ENCODE peak calls at places on chromosomes 11 and 22, in seven cellular contexts. One of them, this sample, is unnamed.

GRCh38 chr22:49035818-49036457 is 791.7 kb downstream of the BRD1 start:
- DNase-seq in SK-N-SH: no peak
- DNase-seq in astrocyte of the cerebellum: no peak
- DNase-seq in tibial artery: no peak
- DNase-seq in fibroblast of the aortic adventitia: no peak
- DNase-seq in AG09309: no peak
- DNase-seq in cardiac fibroblast: no peak
- DNase-seq in this sample: no peak

GRCh38 chr22:32123657-32124056 is 35.4 kb downstream of the C22orf42 start:
- DNase-seq in cardiac fibroblast: no peak
- DNase-seq in tibial artery: no peak
- DNase-seq in astrocyte of the cerebellum: no peak
- DNase-seq in fibroblast of the aortic adventitia: no peak
- DNase-seq in SK-N-SH: no peak
- DNase-seq in AG09309: no peak
- DNase-seq in this sample: no peak

GRCh38 chr11:64146036-64146943 is 19.6 kb downstream of the MACROD1 start:
- DNase-seq in tibial artery: no peak
- DNase-seq in cardiac fibroblast: peak
- DNase-seq in astrocyte of the cerebellum: no peak
- DNase-seq in AG09309: no peak
- DNase-seq in SK-N-SH: peak
- DNase-seq in fibroblast of the aortic adventitia: peak
- DNase-seq in this sample: peak

GRCh38 chr22:38815844-38816243 is 21.9 kb upstream of the DNAL4 start:
- DNase-seq in cardiac fibroblast: no peak
- DNase-seq in astrocyte of the cerebellum: no peak
- DNase-seq in AG09309: no peak
- DNase-seq in tibial artery: no peak
- DNase-seq in SK-N-SH: no peak
- DNase-seq in fibroblast of the aortic adventitia: no peak
- DNase-seq in this sample: no peak

GRCh38 chr22:28346308-28346707 is 333.3 kb downstream of the TTC28 start:
- DNase-seq in astrocyte of the cerebellum: no peak
- DNase-seq in fibroblast of the aortic adventitia: no peak
- DNase-seq in AG09309: no peak
- DNase-seq in cardiac fibroblast: no peak
- DNase-seq in tibial artery: no peak
- DNase-seq in SK-N-SH: no peak
- DNase-seq in this sample: no peak

GRCh38 chr11:1303196-1303821 is 6.1 kb downstream of the TOLLIP start:
- DNase-seq in cardiac fibroblast: no peak
- DNase-seq in astrocyte of the cerebellum: no peak
- DNase-seq in fibroblast of the aortic adventitia: no peak
- DNase-seq in SK-N-SH: peak
- DNase-seq in tibial artery: no peak
- DNase-seq in AG09309: no peak
- DNase-seq in this sample: peak

GRCh38 chr11:111334495-111335123 is 36.3 kb downstream of the POU2AF3 start:
- DNase-seq in AG09309: no peak
- DNase-seq in cardiac fibroblast: no peak
- DNase-seq in tibial artery: no peak
- DNase-seq in astrocyte of the cerebellum: no peak
- DNase-seq in fibroblast of the aortic adventitia: no peak
- DNase-seq in SK-N-SH: peak
- DNase-seq in this sample: no peak

GRCh38 chr22:48431014-48431413 is 1396.7 kb downstream of the BRD1 start:
- DNase-seq in astrocyte of the cerebellum: no peak
- DNase-seq in SK-N-SH: no peak
- DNase-seq in fibroblast of the aortic adventitia: no peak
- DNase-seq in tibial artery: peak
- DNase-seq in AG09309: no peak
- DNase-seq in cardiac fibroblast: no peak
- DNase-seq in this sample: no peak

GRCh38 chr11:119361056-119361787 is 14.7 kb upstream of the MFRP start:
- DNase-seq in SK-N-SH: peak
- DNase-seq in astrocyte of the cerebellum: no peak
- DNase-seq in cardiac fibroblast: peak
- DNase-seq in tibial artery: peak
- DNase-seq in fibroblast of the aortic adventitia: peak
- DNase-seq in AG09309: peak
- DNase-seq in this sample: peak

GRCh38 chr11:125869526-125869925 is 17.9 kb upstream of the HYLS1 start:
- DNase-seq in SK-N-SH: no peak
- DNase-seq in tibial artery: no peak
- DNase-seq in cardiac fibroblast: peak
- DNase-seq in AG09309: no peak
- DNase-seq in fibroblast of the aortic adventitia: peak
- DNase-seq in astrocyte of the cerebellum: no peak
- DNase-seq in this sample: no peak
- TF ChIP-seq CTCF in SK-N-SH: peak
- TF ChIP-seq CTCF in tibial artery: no peak
- TF ChIP-seq CTCF in cardiac fibroblast: no peak
- TF ChIP-seq CTCF in AG09309: no peak
- TF ChIP-seq CTCF in fibroblast of the aortic adventitia: peak
- TF ChIP-seq CTCF in astrocyte of the cerebellum: no peak
- TF ChIP-seq CTCF in this sample: no peak

GRCh38 chr11:34075178-34075820 is 23.8 kb downstream of the CAPRIN1 start:
- DNase-seq in astrocyte of the cerebellum: peak
- DNase-seq in fibroblast of the aortic adventitia: peak
- DNase-seq in cardiac fibroblast: peak
- DNase-seq in AG09309: peak
- DNase-seq in tibial artery: no peak
- DNase-seq in SK-N-SH: no peak
- DNase-seq in this sample: peak
- H3K4me3 ChIP-seq in astrocyte of the cerebellum: no peak
- H3K4me3 ChIP-seq in fibroblast of the aortic adventitia: no peak
- H3K4me3 ChIP-seq in cardiac fibroblast: no peak
- H3K4me3 ChIP-seq in AG09309: no peak
- H3K4me3 ChIP-seq in tibial artery: no peak
- H3K4me3 ChIP-seq in SK-N-SH: no peak
- H3K4me3 ChIP-seq in this sample: no peak

GRCh38 chr11:129699711-129700304 is 115.8 kb upstream of the TMEM45B start:
- DNase-seq in cardiac fibroblast: no peak
- DNase-seq in SK-N-SH: no peak
- DNase-seq in astrocyte of the cerebellum: no peak
- DNase-seq in fibroblast of the aortic adventitia: no peak
- DNase-seq in tibial artery: no peak
- DNase-seq in AG09309: no peak
- DNase-seq in this sample: peak
- TF ChIP-seq CTCF in cardiac fibroblast: no peak
- TF ChIP-seq CTCF in SK-N-SH: no peak
- TF ChIP-seq CTCF in astrocyte of the cerebellum: no peak
- TF ChIP-seq CTCF in fibroblast of the aortic adventitia: no peak
- TF ChIP-seq CTCF in tibial artery: no peak
- TF ChIP-seq CTCF in AG09309: no peak
- TF ChIP-seq CTCF in this sample: no peak

DNA sequence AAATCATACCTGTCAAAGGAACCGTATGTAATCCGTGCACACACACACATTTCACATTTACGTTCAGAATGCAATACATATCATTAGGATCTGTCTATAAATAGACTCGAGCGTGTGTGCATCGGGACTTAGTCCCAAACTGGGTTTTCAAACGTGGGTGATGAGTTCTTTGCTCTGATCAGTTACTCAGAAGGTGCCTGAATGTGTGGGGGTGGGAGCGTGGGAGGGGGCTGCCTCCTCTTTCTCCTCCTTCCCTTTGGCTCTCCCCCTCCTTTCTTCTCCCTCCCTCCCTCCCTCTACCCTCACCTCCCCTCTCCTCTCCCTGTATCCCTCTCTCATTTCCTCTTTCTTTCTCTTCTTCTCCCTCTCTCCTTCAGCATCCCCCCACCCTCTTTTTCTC is 124.3 kb upstream of the HSD17B12 start:
- DNase-seq in AG09309: no peak
- DNase-seq in tibial artery: no peak
- DNase-seq in fibroblast of the aortic adventitia: no peak
- DNase-seq in astrocyte of the cerebellum: no peak
- DNase-seq in SK-N-SH: no peak
- DNase-seq in cardiac fibroblast: no peak
- DNase-seq in this sample: no peak
- H3K4me3 ChIP-seq in AG09309: no peak
- H3K4me3 ChIP-seq in tibial artery: no peak
- H3K4me3 ChIP-seq in fibroblast of the aortic adventitia: no peak
- H3K4me3 ChIP-seq in astrocyte of the cerebellum: no peak
- H3K4me3 ChIP-seq in SK-N-SH: no peak
- H3K4me3 ChIP-seq in cardiac fibroblast: no peak
- H3K4me3 ChIP-seq in this sample: no peak

GRCh38 chr11:48384670-48385069 is 18.4 kb upstream of the OR4C5 start:
- DNase-seq in fibroblast of the aortic adventitia: no peak
- DNase-seq in AG09309: no peak
- DNase-seq in tibial artery: no peak
- DNase-seq in cardiac fibroblast: no peak
- DNase-seq in astrocyte of the cerebellum: no peak
- DNase-seq in SK-N-SH: no peak
- DNase-seq in this sample: no peak
- TF ChIP-seq CTCF in fibroblast of the aortic adventitia: no peak
- TF ChIP-seq CTCF in AG09309: no peak
- TF ChIP-seq CTCF in tibial artery: no peak
- TF ChIP-seq CTCF in cardiac fibroblast: no peak
- TF ChIP-seq CTCF in astrocyte of the cerebellum: no peak
- TF ChIP-seq CTCF in SK-N-SH: peak
- TF ChIP-seq CTCF in this sample: no peak

GRCh38 chr22:20118572-20119020 is 1.6 kb upstream of the TRMT2A start:
- DNase-seq in fibroblast of the aortic adventitia: no peak
- DNase-seq in AG09309: no peak
- DNase-seq in tibial artery: no peak
- DNase-seq in SK-N-SH: no peak
- DNase-seq in astrocyte of the cerebellum: no peak
- DNase-seq in cardiac fibroblast: no peak
- DNase-seq in this sample: no peak
- H3K4me3 ChIP-seq in fibroblast of the aortic adventitia: peak
- H3K4me3 ChIP-seq in AG09309: peak
- H3K4me3 ChIP-seq in tibial artery: peak
- H3K4me3 ChIP-seq in SK-N-SH: peak
- H3K4me3 ChIP-seq in astrocyte of the cerebellum: peak
- H3K4me3 ChIP-seq in cardiac fibroblast: peak
- H3K4me3 ChIP-seq in this sample: peak

DNA sequence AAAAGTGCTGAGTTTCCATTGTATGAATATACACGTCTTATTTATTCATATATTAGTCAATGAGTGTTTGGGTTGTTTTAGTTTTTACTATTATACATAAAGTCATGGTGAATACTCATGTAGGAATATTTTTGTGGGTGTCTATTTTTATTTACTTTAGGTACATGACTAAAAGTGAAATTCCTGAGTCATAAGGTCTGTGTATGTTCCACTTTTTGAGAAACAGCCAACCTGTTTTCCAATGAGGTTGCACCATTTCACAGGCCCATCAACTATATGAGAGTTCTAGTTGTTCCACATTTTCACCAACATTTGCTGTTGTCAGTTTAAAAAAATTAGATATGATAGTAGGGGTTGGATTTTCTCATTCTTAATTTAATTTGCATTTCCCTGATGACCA is 6.6 kb upstream of the OR6X1 start:
- DNase-seq in SK-N-SH: no peak
- DNase-seq in tibial artery: no peak
- DNase-seq in AG09309: no peak
- DNase-seq in cardiac fibroblast: no peak
- DNase-seq in astrocyte of the cerebellum: no peak
- DNase-seq in fibroblast of the aortic adventitia: no peak
- DNase-seq in this sample: peak
- TF ChIP-seq CTCF in SK-N-SH: no peak
- TF ChIP-seq CTCF in tibial artery: no peak
- TF ChIP-seq CTCF in AG09309: no peak
- TF ChIP-seq CTCF in cardiac fibroblast: no peak
- TF ChIP-seq CTCF in astrocyte of the cerebellum: no peak
- TF ChIP-seq CTCF in fibroblast of the aortic adventitia: no peak
- TF ChIP-seq CTCF in this sample: no peak

GRCh38 chr11:57277845-57278720 is 41.0 kb upstream of the APLNR start:
- DNase-seq in astrocyte of the cerebellum: peak
- DNase-seq in AG09309: peak
- DNase-seq in tibial artery: peak
- DNase-seq in SK-N-SH: peak
- DNase-seq in fibroblast of the aortic adventitia: peak
- DNase-seq in cardiac fibroblast: peak
- DNase-seq in this sample: peak

GRCh38 chr11:57278721-57279095 is 41.7 kb upstream of the APLNR start:
- DNase-seq in SK-N-SH: no peak
- DNase-seq in astrocyte of the cerebellum: no peak
- DNase-seq in AG09309: no peak
- DNase-seq in cardiac fibroblast: no peak
- DNase-seq in fibroblast of the aortic adventitia: no peak
- DNase-seq in tibial artery: no peak
- DNase-seq in this sample: no peak

GRCh38 chr11:57275582-57275981 is 38.5 kb upstream of the APLNR start:
- DNase-seq in cardiac fibroblast: peak
- DNase-seq in SK-N-SH: no peak
- DNase-seq in tibial artery: no peak
- DNase-seq in astrocyte of the cerebellum: no peak
- DNase-seq in AG09309: no peak
- DNase-seq in fibroblast of the aortic adventitia: peak
- DNase-seq in this sample: no peak

GRCh38 chr11:57276169-57276854 is 39.3 kb upstream of the APLNR start:
- DNase-seq in cardiac fibroblast: no peak
- DNase-seq in AG09309: no peak
- DNase-seq in fibroblast of the aortic adventitia: no peak
- DNase-seq in tibial artery: no peak
- DNase-seq in SK-N-SH: no peak
- DNase-seq in astrocyte of the cerebellum: no peak
- DNase-seq in this sample: no peak

DNA sequence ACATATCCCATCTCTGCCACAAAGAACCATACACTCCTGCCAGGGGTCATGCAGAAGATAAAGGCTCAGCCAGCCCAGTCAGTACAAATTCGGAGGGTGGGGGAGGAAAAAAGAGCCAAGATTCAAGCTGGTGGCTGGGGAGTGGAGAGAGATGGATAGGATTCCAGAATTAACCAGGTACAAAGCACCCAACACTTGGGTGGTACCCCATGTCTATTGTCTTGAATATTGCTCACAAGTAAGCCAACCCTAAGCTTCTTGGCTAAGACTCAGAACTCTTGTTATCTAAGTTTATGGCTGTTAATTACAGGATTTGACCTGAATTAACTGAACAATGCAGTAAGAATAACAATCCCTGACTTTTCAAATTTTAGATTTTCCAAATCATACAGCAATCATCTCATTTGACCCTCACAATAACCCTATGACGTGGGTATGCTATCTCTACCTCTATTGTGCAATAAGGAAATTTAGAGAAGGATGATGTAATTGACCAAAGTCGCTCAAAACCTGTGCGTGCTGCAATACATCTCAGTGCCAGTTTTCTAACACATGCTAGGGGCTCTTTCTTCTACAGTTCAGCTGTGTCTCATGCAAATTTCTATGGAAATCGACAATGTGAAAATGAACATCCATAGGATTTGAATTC is 39.9 kb upstream of the APLNR start:
- DNase-seq in SK-N-SH: no peak
- DNase-seq in tibial artery: no peak
- DNase-seq in cardiac fibroblast: peak
- DNase-seq in fibroblast of the aortic adventitia: peak
- DNase-seq in astrocyte of the cerebellum: no peak
- DNase-seq in AG09309: no peak
- DNase-seq in this sample: peak
- H3K4me3 ChIP-seq in SK-N-SH: no peak
- H3K4me3 ChIP-seq in tibial artery: no peak
- H3K4me3 ChIP-seq in cardiac fibroblast: no peak
- H3K4me3 ChIP-seq in fibroblast of the aortic adventitia: no peak
- H3K4me3 ChIP-seq in astrocyte of the cerebellum: no peak
- H3K4me3 ChIP-seq in AG09309: no peak
- H3K4me3 ChIP-seq in this sample: no peak

This sample was measured in epithelial cell of esophagus.